ENCODE peak calls at places on chromosomes 7 and 10, in four cellular contexts. S, J, M and Y are unnamed samples.

GRCh38 chr7:68929712-68930395 is 668.4 kb upstream of the AUTS2 start:
- DNase-seq in S (no peak), J (no peak), M (no peak), Y (peak; percentile 45)

GRCh38 chr10:49394933-49395740 is 752 bp downstream of the DRGX start:
- DNase-seq in S (no peak), J (no peak), M (no peak), Y (no peak)

GRCh38 chr7:112070674-112071256 is 135.4 kb downstream of the DOCK4 start:
- DNase-seq in S (no peak), J (no peak), M (no peak), Y (no peak)

GRCh38 chr10:470339-471003 is 219.0 kb downstream of the DIP2C start:
- DNase-seq in S (no peak), J (no peak), M (no peak), Y (no peak)

GRCh38 chr7:91288208-91288824 is 24.1 kb downstream of the FZD1 start:
- DNase-seq in S (no peak), J (no peak), M (peak; percentile 27), Y (no peak)

GRCh38 chr10:33248638-33249037 is 85.8 kb downstream of the NRP1 start:
- DNase-seq in S (no peak), J (no peak), M (no peak), Y (no peak)

GRCh38 chr7:102117743-102118142 is 168.9 kb upstream of the SH2B2 start:
- DNase-seq in S (no peak), J (no peak), M (no peak), Y (peak; percentile 28)

GRCh38 chr10:84155521-84155920 is 16.2 kb downstream of the GHITM start:
- DNase-seq in S (no peak), J (no peak), M (no peak), Y (no peak)

GRCh38 chr7:4683043-4683883 is 1.2 kb downstream of the FOXK1 start:
- DNase-seq in S (peak; percentile 42), J (no peak), M (no peak), Y (no peak)
- TF ChIP-seq POLR2A in S (no peak), J (no peak), M (no peak), Y (no peak)

GRCh38 chr7:24573008-24573553 is at the start of gene PALS2:
- DNase-seq in S (peak; percentile 77), J (peak; percentile 72), M (peak; percentile 29), Y (peak; percentile 89)
- TF ChIP-seq POLR2A in S (no peak), J (peak; percentile 16), M (peak; percentile 8), Y (peak; percentile 81)

DNA sequence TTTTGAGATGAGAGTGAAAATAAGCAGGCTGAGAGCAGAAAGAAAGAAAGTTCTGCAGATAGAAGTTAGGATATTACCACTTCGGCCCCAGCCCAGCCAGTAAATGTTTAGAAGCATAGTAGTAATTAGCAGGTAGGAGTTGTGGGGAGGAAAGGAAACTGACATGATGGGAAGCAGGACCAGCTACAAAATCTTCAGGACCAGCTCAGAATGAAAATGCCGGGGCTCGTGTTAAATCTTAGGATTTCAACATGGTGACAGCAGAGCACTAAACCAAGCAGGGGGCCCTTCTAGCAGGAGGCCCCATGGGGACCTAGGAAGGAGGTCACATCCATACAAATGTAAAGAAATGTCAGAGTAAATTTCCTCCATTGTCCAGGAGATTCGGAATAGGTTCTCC is 28.7 kb downstream of the PRSS2 start:
- DNase-seq in S (no peak), J (no peak), M (no peak), Y (no peak)
- TF ChIP-seq POLR2A in S (no peak), J (no peak), M (no peak), Y (no peak)

DNA sequence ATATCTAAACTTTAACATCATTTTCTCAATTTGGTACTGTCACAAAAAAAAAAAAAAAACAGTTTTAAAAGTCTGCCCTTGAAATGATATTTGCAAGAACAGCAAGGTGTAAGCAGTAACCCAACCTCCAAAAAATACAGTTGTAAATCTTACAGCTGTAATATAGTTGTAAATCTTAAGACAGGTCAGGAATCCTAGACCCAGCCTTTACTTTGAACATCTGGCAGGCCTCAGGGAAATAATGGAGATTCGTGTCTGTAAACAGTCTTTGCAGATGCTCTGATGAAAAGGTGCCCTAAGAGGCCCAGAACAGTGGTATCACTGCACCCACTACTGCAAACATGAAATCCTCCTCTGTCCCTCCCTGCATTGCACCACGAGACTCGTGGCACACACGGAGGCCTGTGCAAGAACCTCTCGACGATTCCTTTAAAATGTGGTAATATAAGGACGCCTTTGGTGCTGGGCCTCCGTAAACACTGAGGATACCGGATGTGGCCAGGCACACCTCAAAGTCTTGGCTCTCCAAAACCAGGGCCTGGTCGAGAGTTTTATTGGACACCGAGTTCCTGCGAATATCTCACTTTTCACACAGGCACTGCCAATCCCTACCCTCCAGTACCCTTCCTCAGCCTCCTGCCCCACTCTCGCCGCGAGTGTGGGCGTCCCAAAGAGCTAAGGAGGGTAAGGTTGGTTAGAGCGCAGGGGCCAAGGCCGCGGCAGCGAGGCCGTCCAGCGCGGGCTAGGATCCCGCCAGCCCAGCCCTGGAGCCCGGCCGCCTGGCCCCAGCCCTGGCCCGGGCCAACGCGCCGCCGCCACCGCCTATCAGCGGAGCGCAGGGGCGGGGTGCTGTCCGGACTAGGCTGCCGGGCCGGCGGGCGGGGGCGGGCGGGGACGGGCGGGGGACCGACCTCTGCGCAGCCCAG is 475 bp upstream of the REEP3 start:
- DNase-seq in S (peak; percentile 57), J (peak; percentile 50), M (peak; percentile 48), Y (peak; percentile 68)
- TF ChIP-seq POLR2A in S (no peak), J (peak; percentile 56), M (peak; percentile 14), Y (peak; percentile 27)

DNA sequence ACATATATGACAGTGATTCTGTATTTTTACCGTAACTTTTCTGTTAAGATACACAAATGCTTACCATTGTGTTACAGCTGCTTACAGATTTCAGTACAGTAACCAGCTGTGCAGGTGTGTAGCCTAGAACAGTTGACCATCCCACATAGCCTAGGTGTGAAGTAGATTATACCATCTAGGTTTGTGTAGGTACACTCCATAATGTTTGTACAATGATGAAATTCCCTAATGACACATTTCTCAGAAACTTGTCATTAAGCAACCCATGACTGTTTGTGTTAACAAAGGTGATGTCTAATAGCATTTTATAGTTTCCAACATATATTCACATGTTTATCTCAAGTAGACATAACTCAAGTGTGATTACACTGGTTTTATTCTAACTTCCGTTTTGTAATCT is 218.5 kb downstream of the PLXDC2 start:
- DNase-seq in S (no peak), J (no peak), M (no peak), Y (no peak)
- TF ChIP-seq POLR2A in S (no peak), J (no peak), M (no peak), Y (no peak)

GRCh38 chr10:133349160-133349568 is 2.0 kb downstream of the PRAP1 start:
- DNase-seq in S (no peak), J (no peak), M (no peak), Y (no peak)
- TF ChIP-seq POLR2A in S (no peak), J (no peak), M (no peak), Y (no peak)

GRCh38 chr10:125048101-125048864 is 106.4 kb downstream of the ZRANB1 start:
- DNase-seq in S (peak; percentile 87), J (peak; percentile 75), M (peak; percentile 88), Y (peak; percentile 63)
- TF ChIP-seq POLR2A in S (no peak), J (no peak), M (no peak), Y (no peak)